ENCODE peak calls at places on chromosomes 1 and 21, in four cellular contexts. M, P, U and C are unnamed samples.

GRCh38 chr1:183989078-183989577 is 48.4 kb downstream of the COLGALT2 start:
- DNase-seq in M (peak; percentile 65), P (peak; percentile 81), U (no peak), C (peak; percentile 47)

GRCh38 chr1:192270398-192270797 is 46.4 kb upstream of the RGS21 start:
- DNase-seq in M (no peak), P (no peak), U (no peak), C (no peak)

GRCh38 chr1:173017792-173018191 is 32.9 kb downstream of the TNFSF18 start:
- DNase-seq in M (no peak), P (no peak), U (no peak), C (no peak)

GRCh38 chr1:165352109-165352441 is 4.4 kb downstream of the LMX1A start:
- DNase-seq in M (no peak), P (no peak), U (no peak), C (no peak)

GRCh38 chr1:107862064-107862463 is 102.9 kb downstream of the VAV3 start:
- DNase-seq in M (peak; percentile 67), P (no peak), U (no peak), C (peak; percentile 23)

GRCh38 chr1:61244114-61244513 is 161.8 kb downstream of the NFIA start:
- DNase-seq in M (peak; percentile 54), P (peak; percentile 76), U (no peak), C (peak; percentile 84)

GRCh38 chr1:85888961-85889360 is 180.7 kb upstream of the ZNHIT6 start:
- DNase-seq in M (no peak), P (no peak), U (no peak), C (no peak)

GRCh38 chr1:79716481-79716880 is 710.0 kb upstream of the ADGRL4 start:
- DNase-seq in M (no peak), P (peak; percentile 92), U (no peak), C (peak; percentile 47)

GRCh38 chr1:21205416-21205815 is 28.7 kb upstream of the EIF4G3 start:
- DNase-seq in M (no peak), P (no peak), U (no peak), C (no peak)

GRCh38 chr1:158999301-159000069 is 10.2 kb upstream of the IFI16 start:
- DNase-seq in M (peak; percentile 88), P (peak; percentile 94), U (no peak), C (peak; percentile 91)

GRCh38 chr1:19059773-19060172 is 103.3 kb upstream of the IFFO2 start:
- DNase-seq in M (no peak), P (no peak), U (no peak), C (no peak)

GRCh38 chr1:190835658-190836057 is 358.0 kb upstream of the BRINP3 start:
- DNase-seq in M (no peak), P (no peak), U (no peak), C (no peak)

GRCh38 chr1:214234635-214235025 is 46.3 kb upstream of the SMYD2 start:
- DNase-seq in M (no peak), P (no peak), U (no peak), C (no peak)

GRCh38 chr1:38962560-38962959 is 20.9 kb upstream of the RHBDL2 start:
- DNase-seq in M (no peak), P (peak; percentile 13), U (no peak), C (no peak)
- H3K27ac ChIP-seq in M (no peak overlapping the region), P (no peak overlapping the region), U (no peak overlapping the region), C (no peak overlapping the region)

GRCh38 chr1:46183926-46184557 is 7.8 kb upstream of the P3R3URF start:
- DNase-seq in M (no peak), P (no peak), U (no peak), C (no peak)
- H3K27ac ChIP-seq in M (no peak overlapping the region), P (no peak overlapping the region), U (no peak overlapping the region), C (no peak overlapping the region)

DNA sequence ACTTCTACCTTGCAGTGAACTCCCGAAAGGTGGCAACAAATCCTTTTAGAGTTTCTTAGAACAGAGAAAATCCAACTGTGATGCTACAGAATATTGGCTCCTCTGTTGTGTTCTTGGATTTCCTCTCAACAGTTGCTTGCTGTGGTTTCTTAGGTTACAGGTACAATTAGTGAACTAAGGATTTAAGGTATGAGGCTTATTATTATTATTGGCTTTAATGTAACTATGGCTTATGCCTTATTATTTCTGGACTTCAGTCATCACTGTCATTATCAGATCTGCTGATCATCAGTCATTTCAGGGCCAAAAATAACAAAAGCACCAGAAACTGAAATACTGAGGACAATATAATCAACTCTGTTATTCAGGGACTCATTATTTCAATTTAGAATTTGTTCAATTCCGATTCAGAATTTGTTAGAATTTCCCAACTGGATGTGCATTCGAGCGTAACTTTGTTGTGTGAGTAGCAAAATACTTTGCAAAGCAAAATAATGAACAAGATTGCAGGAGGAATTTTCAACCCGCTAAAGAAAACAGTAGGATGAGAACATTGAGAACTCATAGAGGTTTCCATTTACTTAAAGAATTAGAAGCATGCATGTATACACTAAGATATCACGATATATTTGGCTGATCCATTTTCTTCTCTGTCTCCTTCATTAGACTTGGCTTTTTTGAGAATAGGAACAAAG is 65.5 kb upstream of the AK4 start:
- DNase-seq in M (no peak), P (no peak), U (no peak), C (no peak)
- H3K27ac ChIP-seq in M (no peak overlapping the region), P (no peak overlapping the region), U (no peak overlapping the region), C (no peak overlapping the region)

DNA sequence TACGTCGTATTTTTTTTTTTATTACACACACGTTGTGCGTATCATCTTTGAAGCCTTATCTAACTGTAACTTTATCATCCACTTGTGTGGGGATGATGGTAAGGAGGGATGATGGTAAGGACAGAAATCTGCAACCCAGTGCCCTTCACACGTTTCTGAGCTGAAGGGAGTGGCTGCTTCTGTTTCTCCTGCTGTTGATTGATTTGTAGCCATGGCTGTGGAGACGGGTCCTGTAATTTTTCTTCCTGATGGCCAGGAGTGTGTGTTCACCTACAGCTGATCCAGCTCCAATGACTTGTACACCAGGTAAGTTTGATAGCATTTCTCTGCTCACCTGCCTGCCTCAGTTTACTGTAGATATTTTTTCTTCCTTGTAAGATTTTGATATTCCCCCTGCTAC is 63.9 kb downstream of the SH3BGR start:
- DNase-seq in M (no peak), P (no peak), U (no peak), C (no peak)
- H3K27ac ChIP-seq in M (no peak overlapping the region), P (no peak overlapping the region), U (no peak overlapping the region), C (no peak overlapping the region)

DNA sequence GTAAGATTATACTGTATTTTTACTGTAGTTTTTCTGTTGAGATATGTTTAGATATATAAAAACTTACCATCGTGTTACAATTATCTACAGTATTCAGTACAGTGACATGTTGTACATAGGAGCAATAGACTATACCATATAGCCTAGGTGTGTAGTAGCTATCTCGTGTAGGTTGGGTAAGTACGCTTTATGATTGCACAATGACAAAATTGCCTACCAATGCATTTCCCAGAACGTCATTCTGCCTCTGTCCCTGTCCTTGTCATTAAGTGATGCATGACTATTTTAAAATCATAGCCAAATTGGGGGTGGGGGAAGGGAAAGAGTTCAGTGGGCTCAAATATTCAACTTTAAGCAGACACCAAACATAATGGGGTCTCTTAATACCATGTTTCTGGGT is 233.8 kb upstream of the TMEM51 start:
- DNase-seq in M (no peak), P (no peak), U (no peak), C (no peak)
- H3K27ac ChIP-seq in M (no peak overlapping the region), P (no peak overlapping the region), U (no peak overlapping the region), C (no peak overlapping the region)

GRCh38 chr1:117821782-117822447 is 107.5 kb downstream of the GDAP2 start:
- DNase-seq in M (no peak), P (peak; percentile 99), U (no peak), C (peak; percentile 54)
- H3K27ac ChIP-seq in M (no peak overlapping the region), P (peak overlapping the region; percentile 95), U (no peak overlapping the region), C (peak overlapping the region; percentile 60)

DNA sequence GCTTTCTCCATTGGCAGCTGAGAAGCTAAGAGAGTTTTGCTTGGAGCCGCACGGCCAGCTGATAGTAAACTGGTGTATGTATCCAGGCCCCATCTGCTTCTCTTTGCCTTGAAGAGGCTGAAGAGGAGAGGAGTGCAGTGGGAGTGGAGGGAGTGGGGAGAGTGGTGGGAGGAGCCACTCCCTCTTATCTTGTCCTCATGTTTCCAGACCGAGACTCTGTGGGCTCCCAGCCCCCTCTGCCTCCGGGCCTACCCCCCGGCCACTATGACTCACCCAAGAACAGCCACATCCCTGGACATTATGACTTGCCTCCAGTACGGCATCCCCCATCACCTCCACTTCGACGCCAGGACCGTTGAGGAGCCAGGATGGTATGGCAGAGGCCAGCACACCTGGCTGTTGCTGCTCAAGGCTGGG is 6.0 kb upstream of the LRRC71 start:
- DNase-seq in M (no peak), P (peak; percentile 70), U (no peak), C (no peak)
- H3K27ac ChIP-seq in M (no peak overlapping the region), P (no peak overlapping the region), U (peak overlapping the region; percentile 79), C (no peak overlapping the region)

GRCh38 chr1:30830537-30830936 is 73.0 kb upstream of the LAPTM5 start:
- DNase-seq in M (no peak), P (no peak), U (no peak), C (no peak)
- H3K27ac ChIP-seq in M (no peak overlapping the region), P (no peak overlapping the region), U (no peak overlapping the region), C (no peak overlapping the region)

DNA sequence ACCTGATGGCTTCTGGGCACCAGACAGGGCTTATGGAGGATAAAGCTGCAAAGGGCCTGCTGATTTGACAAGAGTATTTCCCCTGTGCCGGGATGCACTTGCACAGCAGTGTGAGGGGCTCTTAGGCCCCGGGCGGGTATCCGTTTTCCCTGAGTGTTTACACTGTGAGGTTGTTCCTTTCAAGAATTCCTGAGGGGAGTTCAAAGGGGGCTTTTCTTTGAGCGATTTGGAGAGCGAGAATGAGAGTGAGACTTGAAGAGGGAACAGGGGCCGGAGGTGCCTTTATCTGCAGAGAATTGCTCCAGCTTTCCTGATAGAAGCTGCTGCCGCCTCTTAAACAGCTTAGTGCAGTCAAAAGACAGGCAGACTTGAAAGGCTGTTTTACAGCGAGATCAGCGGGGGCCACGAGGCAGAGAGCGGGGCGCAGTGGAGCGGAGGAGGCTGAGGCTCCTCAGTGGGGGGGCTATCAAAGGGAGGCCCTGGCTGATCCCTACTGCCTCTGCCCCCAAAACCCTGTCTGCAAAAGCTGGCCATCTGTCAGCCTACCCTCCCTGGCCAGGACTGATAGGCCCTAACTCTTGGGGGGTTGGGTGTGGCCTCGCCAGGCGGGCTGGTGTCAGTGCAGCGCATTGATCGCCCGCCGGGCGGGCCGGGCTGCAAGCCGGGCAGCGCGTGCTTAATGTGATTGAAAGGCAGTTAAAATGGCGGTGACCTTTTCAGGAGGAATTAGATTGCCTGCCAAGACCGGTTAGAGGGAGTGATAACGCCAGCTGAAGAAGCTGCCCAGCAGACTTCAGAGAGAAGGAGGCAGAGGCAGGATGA is 36.5 kb downstream of the TMEM53 start:
- DNase-seq in M (no peak), P (no peak), U (no peak), C (no peak)
- H3K27ac ChIP-seq in M (no peak overlapping the region), P (no peak overlapping the region), U (no peak overlapping the region), C (no peak overlapping the region)

GRCh38 chr1:13981142-13981541 is 281.2 kb downstream of the PRDM2 start:
- DNase-seq in M (no peak), P (no peak), U (no peak), C (no peak)
- H3K27ac ChIP-seq in M (no peak overlapping the region), P (no peak overlapping the region), U (no peak overlapping the region), C (no peak overlapping the region)